ENCODE peak calls at places on chromosomes 7 and 10, in five cellular contexts. One of them, this sample, is unnamed.

GRCh38 chr7:122886357-122887081 is at the start of gene CADPS2:
- DNase-seq in cardiac muscle cell: peak
- DNase-seq in NB4: no peak
- DNase-seq in SK-N-SH: peak
- DNase-seq in brain microvascular endothelial cell: peak
- DNase-seq in this sample: peak

GRCh38 chr10:13062813-13063212 is 37.1 kb upstream of the OPTN start:
- DNase-seq in SK-N-SH: no peak
- DNase-seq in brain microvascular endothelial cell: no peak
- DNase-seq in NB4: no peak
- DNase-seq in cardiac muscle cell: no peak
- DNase-seq in this sample: no peak

GRCh38 chr7:105388373-105389089 is at the start of gene SRPK2:
- DNase-seq in cardiac muscle cell: peak
- DNase-seq in brain microvascular endothelial cell: peak
- DNase-seq in NB4: peak
- DNase-seq in SK-N-SH: peak
- DNase-seq in this sample: peak

GRCh38 chr10:11381023-11381422 is 230.4 kb downstream of the USP6NL start:
- DNase-seq in brain microvascular endothelial cell: peak
- DNase-seq in cardiac muscle cell: no peak
- DNase-seq in NB4: no peak
- DNase-seq in SK-N-SH: no peak
- DNase-seq in this sample: no peak

GRCh38 chr10:51501396-51501795 is 198.0 kb downstream of the CSTF2T start:
- DNase-seq in SK-N-SH: no peak
- DNase-seq in NB4: no peak
- DNase-seq in brain microvascular endothelial cell: no peak
- DNase-seq in cardiac muscle cell: no peak
- DNase-seq in this sample: no peak

GRCh38 chr10:123642697-123643096 is 23.5 kb upstream of the GPR26 start:
- DNase-seq in brain microvascular endothelial cell: no peak
- DNase-seq in NB4: no peak
- DNase-seq in SK-N-SH: no peak
- DNase-seq in cardiac muscle cell: no peak
- DNase-seq in this sample: no peak

GRCh38 chr10:125629758-125630376 is 53.1 kb downstream of the TEX36 start:
- DNase-seq in brain microvascular endothelial cell: peak
- DNase-seq in SK-N-SH: peak
- DNase-seq in NB4: peak
- DNase-seq in cardiac muscle cell: peak
- DNase-seq in this sample: peak

GRCh38 chr7:132251327-132251659 is 325.0 kb downstream of the PLXNA4 start:
- DNase-seq in brain microvascular endothelial cell: no peak
- DNase-seq in SK-N-SH: no peak
- DNase-seq in cardiac muscle cell: no peak
- DNase-seq in NB4: no peak
- DNase-seq in this sample: no peak

GRCh38 chr7:4706384-4707032 is 24.4 kb downstream of the FOXK1 start:
- DNase-seq in SK-N-SH: no peak
- DNase-seq in NB4: peak
- DNase-seq in brain microvascular endothelial cell: no peak
- DNase-seq in cardiac muscle cell: no peak
- DNase-seq in this sample: peak

GRCh38 chr10:13298748-13299436 is 972 bp downstream of the PHYH start:
- DNase-seq in cardiac muscle cell: no peak
- DNase-seq in brain microvascular endothelial cell: no peak
- DNase-seq in SK-N-SH: no peak
- DNase-seq in NB4: no peak
- DNase-seq in this sample: no peak

GRCh38 chr7:26318921-26319320 is 27.3 kb downstream of the SNX10 start:
- DNase-seq in cardiac muscle cell: no peak
- DNase-seq in NB4: no peak
- DNase-seq in brain microvascular endothelial cell: no peak
- DNase-seq in SK-N-SH: no peak
- DNase-seq in this sample: no peak

GRCh38 chr10:133021963-133022783 is 65.6 kb upstream of the ADGRA1 start:
- DNase-seq in cardiac muscle cell: no peak
- DNase-seq in brain microvascular endothelial cell: no peak
- DNase-seq in NB4: no peak
- DNase-seq in SK-N-SH: no peak
- DNase-seq in this sample: no peak

GRCh38 chr10:121605708-121606107 is 7.5 kb upstream of the FGFR2 start:
- DNase-seq in brain microvascular endothelial cell: no peak
- DNase-seq in SK-N-SH: no peak
- DNase-seq in NB4: no peak
- DNase-seq in cardiac muscle cell: no peak
- DNase-seq in this sample: no peak

GRCh38 chr10:101043356-101043707 is 12.3 kb downstream of the SFXN3 start:
- DNase-seq in SK-N-SH: no peak
- DNase-seq in brain microvascular endothelial cell: no peak
- DNase-seq in NB4: peak
- DNase-seq in cardiac muscle cell: no peak
- DNase-seq in this sample: no peak

GRCh38 chr10:28137907-28138880 is 139.3 kb upstream of the ODAD2 start:
- DNase-seq in NB4: no peak
- DNase-seq in SK-N-SH: no peak
- DNase-seq in cardiac muscle cell: no peak
- DNase-seq in brain microvascular endothelial cell: peak
- DNase-seq in this sample: no peak

GRCh38 chr7:38181111-38181510 is 3.1 kb downstream of the STARD3NL start:
- DNase-seq in NB4: no peak
- DNase-seq in SK-N-SH: no peak
- DNase-seq in cardiac muscle cell: no peak
- DNase-seq in brain microvascular endothelial cell: no peak
- DNase-seq in this sample: no peak
- TF ChIP-seq CTCF in NB4: no peak
- TF ChIP-seq CTCF in SK-N-SH: no peak
- TF ChIP-seq CTCF in cardiac muscle cell: no peak
- TF ChIP-seq CTCF in brain microvascular endothelial cell: no peak
- TF ChIP-seq CTCF in this sample: no peak

DNA sequence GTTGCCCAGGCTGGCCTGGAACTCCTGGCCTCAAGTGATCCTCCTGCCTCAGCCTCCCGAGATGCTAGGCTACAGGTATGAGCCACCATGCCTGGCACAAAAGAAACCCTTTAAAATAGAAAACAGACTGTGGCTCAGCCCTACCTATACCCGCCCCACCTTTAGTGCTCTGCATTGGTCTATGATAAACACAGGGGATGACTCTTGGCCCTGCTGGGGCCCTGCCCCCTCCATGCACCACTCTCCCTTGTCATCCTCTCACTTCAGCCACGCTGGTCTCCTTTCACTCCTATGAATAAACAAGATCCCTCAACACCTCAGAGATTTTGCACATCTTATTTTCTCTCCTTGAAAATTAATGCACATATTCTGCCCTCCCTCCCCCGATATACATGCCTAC is 251.4 kb upstream of the KLF14 start:
- DNase-seq in SK-N-SH: no peak
- DNase-seq in cardiac muscle cell: no peak
- DNase-seq in brain microvascular endothelial cell: no peak
- DNase-seq in NB4: no peak
- DNase-seq in this sample: no peak
- H3K4me3 ChIP-seq in SK-N-SH: no peak
- H3K4me3 ChIP-seq in cardiac muscle cell: no peak
- H3K4me3 ChIP-seq in brain microvascular endothelial cell: no peak
- H3K4me3 ChIP-seq in NB4: no peak
- H3K4me3 ChIP-seq in this sample: no peak

GRCh38 chr7:100119075-100119700 is at the start of the genes CNPY4 and TAF6:
- DNase-seq in SK-N-SH: peak
- DNase-seq in brain microvascular endothelial cell: peak
- DNase-seq in cardiac muscle cell: peak
- DNase-seq in NB4: peak
- DNase-seq in this sample: peak
- TF ChIP-seq CTCF in SK-N-SH: no peak
- TF ChIP-seq CTCF in brain microvascular endothelial cell: no peak
- TF ChIP-seq CTCF in cardiac muscle cell: no peak
- TF ChIP-seq CTCF in NB4: no peak
- TF ChIP-seq CTCF in this sample: no peak

GRCh38 chr10:68954904-68955303 is 1.1 kb upstream of the DDX21 start:
- DNase-seq in cardiac muscle cell: no peak
- DNase-seq in SK-N-SH: no peak
- DNase-seq in brain microvascular endothelial cell: no peak
- DNase-seq in NB4: no peak
- DNase-seq in this sample: no peak
- H3K4me3 ChIP-seq in cardiac muscle cell: peak
- H3K4me3 ChIP-seq in SK-N-SH: no peak
- H3K4me3 ChIP-seq in brain microvascular endothelial cell: no peak
- H3K4me3 ChIP-seq in NB4: peak
- H3K4me3 ChIP-seq in this sample: no peak

DNA sequence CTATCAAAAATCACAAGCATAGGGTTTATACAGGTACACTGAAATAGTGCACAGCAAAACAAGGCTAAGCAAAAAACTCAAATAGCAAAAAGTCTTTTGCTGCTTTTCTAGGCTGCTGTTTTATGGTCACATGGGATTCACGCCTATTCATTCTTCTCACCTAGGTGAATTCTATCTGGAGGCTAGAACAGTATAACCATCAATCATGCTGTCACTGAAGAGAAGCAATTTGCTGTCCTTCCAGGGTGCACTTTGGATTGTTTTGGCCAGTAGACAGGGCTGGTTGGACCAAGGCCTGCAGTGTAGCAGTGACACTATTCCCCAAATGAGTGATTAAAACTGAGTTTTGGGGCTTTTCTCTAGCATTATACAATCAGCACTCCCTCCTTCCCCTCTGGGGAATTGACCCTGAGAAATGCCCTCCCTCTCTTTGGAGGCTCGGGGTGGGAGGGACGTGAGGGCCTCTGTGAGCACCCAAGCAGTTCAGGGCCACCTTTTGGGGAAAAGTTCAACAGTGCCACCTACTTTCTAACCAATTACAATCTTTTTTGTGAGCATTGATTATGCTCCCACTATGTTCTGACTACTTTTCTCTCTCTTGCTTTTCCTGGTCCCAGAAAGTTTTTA is 16.2 kb upstream of the SND1 start:
- DNase-seq in cardiac muscle cell: no peak
- DNase-seq in SK-N-SH: no peak
- DNase-seq in brain microvascular endothelial cell: no peak
- DNase-seq in NB4: peak
- DNase-seq in this sample: no peak
- TF ChIP-seq CTCF in cardiac muscle cell: no peak
- TF ChIP-seq CTCF in SK-N-SH: no peak
- TF ChIP-seq CTCF in brain microvascular endothelial cell: no peak
- TF ChIP-seq CTCF in NB4: no peak
- TF ChIP-seq CTCF in this sample: no peak

GRCh38 chr10:130998046-130998435 is 313.5 kb downstream of the TCERG1L start:
- DNase-seq in cardiac muscle cell: no peak
- DNase-seq in NB4: no peak
- DNase-seq in brain microvascular endothelial cell: no peak
- DNase-seq in SK-N-SH: no peak
- DNase-seq in this sample: no peak
- H3K4me3 ChIP-seq in cardiac muscle cell: no peak
- H3K4me3 ChIP-seq in NB4: no peak
- H3K4me3 ChIP-seq in brain microvascular endothelial cell: no peak
- H3K4me3 ChIP-seq in SK-N-SH: no peak
- H3K4me3 ChIP-seq in this sample: no peak

GRCh38 chr7:48710995-48711394 is 213.4 kb upstream of the CDC14C start:
- DNase-seq in NB4: no peak
- DNase-seq in brain microvascular endothelial cell: no peak
- DNase-seq in cardiac muscle cell: no peak
- DNase-seq in SK-N-SH: no peak
- DNase-seq in this sample: no peak

GRCh38 chr7:48703446-48703845 is 220.9 kb upstream of the CDC14C start:
- DNase-seq in NB4: no peak
- DNase-seq in SK-N-SH: no peak
- DNase-seq in cardiac muscle cell: no peak
- DNase-seq in brain microvascular endothelial cell: no peak
- DNase-seq in this sample: no peak

DNA sequence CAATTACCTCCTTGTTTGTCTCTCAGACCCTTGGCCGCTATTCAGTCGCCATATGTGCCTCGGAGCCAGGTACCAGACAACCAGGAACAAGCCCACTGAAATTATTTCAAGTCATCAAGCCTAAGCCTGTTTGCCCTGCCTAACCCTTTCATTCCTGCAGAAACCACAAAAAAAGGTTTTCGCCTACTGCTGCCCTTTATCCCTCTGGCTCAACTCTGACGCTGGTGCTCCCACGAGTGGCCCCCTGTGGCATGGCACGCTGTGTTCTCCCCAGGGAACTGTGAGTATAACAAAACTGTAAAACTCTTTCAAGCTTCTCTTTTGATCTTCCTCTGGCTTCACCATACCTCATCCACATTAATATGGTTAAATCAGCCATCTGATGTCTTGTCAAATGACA is 215.7 kb upstream of the CDC14C start:
- DNase-seq in brain microvascular endothelial cell: no peak
- DNase-seq in SK-N-SH: no peak
- DNase-seq in NB4: no peak
- DNase-seq in cardiac muscle cell: peak
- DNase-seq in this sample: no peak
- TF ChIP-seq CTCF in brain microvascular endothelial cell: peak
- TF ChIP-seq CTCF in SK-N-SH: no peak
- TF ChIP-seq CTCF in NB4: no peak
- TF ChIP-seq CTCF in cardiac muscle cell: no peak
- TF ChIP-seq CTCF in this sample: no peak

GRCh38 chr7:127819975-127820778 is 168.2 kb downstream of the SND1 start:
- DNase-seq in brain microvascular endothelial cell: peak
- DNase-seq in cardiac muscle cell: no peak
- DNase-seq in NB4: peak
- DNase-seq in SK-N-SH: no peak
- DNase-seq in this sample: peak
- H3K4me3 ChIP-seq in brain microvascular endothelial cell: no peak
- H3K4me3 ChIP-seq in cardiac muscle cell: no peak
- H3K4me3 ChIP-seq in NB4: no peak
- H3K4me3 ChIP-seq in SK-N-SH: no peak
- H3K4me3 ChIP-seq in this sample: no peak

DNA sequence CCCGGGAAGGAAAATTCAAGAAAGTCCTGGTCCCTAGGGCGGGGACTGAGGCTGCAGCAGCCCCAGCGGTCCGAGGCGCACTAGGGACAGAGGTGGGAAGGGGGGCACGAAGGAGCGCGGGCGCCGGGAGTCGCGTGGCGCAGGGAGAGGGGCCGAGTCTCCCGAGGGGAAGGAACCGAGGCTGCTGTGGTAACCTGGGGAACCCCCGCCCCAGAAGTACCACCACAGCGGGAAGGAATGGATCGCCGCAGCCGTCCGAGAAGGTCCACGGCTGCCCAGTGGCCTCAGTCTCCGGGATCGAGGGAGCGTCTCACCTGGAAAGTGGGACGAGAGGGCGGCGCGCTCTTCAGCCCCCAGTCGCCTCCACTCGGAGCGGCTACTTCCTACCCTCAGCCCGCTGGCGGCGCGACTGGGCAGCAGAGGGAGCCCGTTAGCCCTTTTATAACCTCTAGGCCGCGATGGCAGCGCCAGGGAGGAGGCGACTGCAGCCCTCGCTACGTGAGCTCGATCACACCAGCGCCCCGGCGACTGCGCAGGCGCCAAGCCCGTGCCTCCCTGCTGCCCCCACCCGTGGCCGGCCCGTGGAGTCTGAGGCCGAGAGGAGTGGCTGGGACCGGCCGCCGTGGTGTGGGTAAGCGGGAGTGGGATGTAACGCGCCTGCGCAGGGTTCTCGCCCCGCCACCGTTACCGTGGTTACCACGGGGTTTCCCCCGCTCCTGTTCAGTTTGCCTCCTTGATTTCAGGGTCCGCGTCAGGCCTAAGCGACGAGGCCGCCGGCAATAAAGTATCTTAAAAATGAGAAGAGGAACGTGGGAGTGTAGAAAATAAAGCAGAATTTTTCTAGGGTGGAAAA is at the start of gene P4HA1:
- DNase-seq in SK-N-SH: peak
- DNase-seq in brain microvascular endothelial cell: peak
- DNase-seq in cardiac muscle cell: peak
- DNase-seq in NB4: peak
- DNase-seq in this sample: peak
- TF ChIP-seq CTCF in SK-N-SH: peak
- TF ChIP-seq CTCF in brain microvascular endothelial cell: peak
- TF ChIP-seq CTCF in cardiac muscle cell: peak
- TF ChIP-seq CTCF in NB4: peak
- TF ChIP-seq CTCF in this sample: peak

GRCh38 chr10:102435529-102436233 is 3.3 kb upstream of the CUEDC2 start:
- DNase-seq in NB4: peak
- DNase-seq in cardiac muscle cell: no peak
- DNase-seq in SK-N-SH: no peak
- DNase-seq in brain microvascular endothelial cell: no peak
- DNase-seq in this sample: peak
- H3K4me3 ChIP-seq in NB4: peak
- H3K4me3 ChIP-seq in cardiac muscle cell: no peak
- H3K4me3 ChIP-seq in SK-N-SH: no peak
- H3K4me3 ChIP-seq in brain microvascular endothelial cell: peak
- H3K4me3 ChIP-seq in this sample: peak

This sample was measured in fibroblast of pulmonary artery.